ENCODE peak calls at places on chromosomes 4 and X, in four cellular contexts. G is activated gamma-delta T cell treated with anti-CD3 and anti-CD28 coated beads, Interleukin-2, amount 50 U/mL, for 16 hours; V is LHCN-M2; M is naive thymus-derived CD8-positive, alpha-beta T cell. Y is an unnamed sample.
A peak's percentile ranks its signal among the peaks of the same experiment; 100 is the strongest.

GRCh38 chr4:18440527-18441215 is 419.1 kb upstream of the LCORL start:
- DNase-seq in G (no peak), M (no peak), V (no peak), Y (no peak)

GRCh38 chr4:168472920-168473319 is 7.4 kb downstream of the DDX60L start:
- DNase-seq in V (no peak), M (no peak), G (no peak), Y (no peak)

GRCh38 chr4:8912506-8912905 is 40.9 kb upstream of the HMX1 start:
- DNase-seq in M (no peak), V (no peak), G (no peak), Y (no peak)

GRCh38 chrX:41273638-41274037 is 60.3 kb upstream of the DDX3X start:
- DNase-seq in G (no peak), V (peak; percentile 18), M (no peak), Y (no peak)

GRCh38 chrX:18983711-18984380 is at the start of gene PHKA2:
- DNase-seq in V (peak; percentile 45), G (no peak), M (peak; percentile 6), Y (peak; percentile 20)

GRCh38 chrX:14027031-14027430 is 2.7 kb downstream of the GEMIN8 start:
- DNase-seq in M (no peak), V (peak; percentile 14), G (no peak), Y (no peak)

GRCh38 chrX:123918106-123918721 is 43.3 kb upstream of the STAG2 start:
- DNase-seq in M (no peak), G (no peak), V (no peak), Y (no peak)

GRCh38 chrX:116246261-116246660 is 75.7 kb downstream of the AGTR2 start:
- DNase-seq in M (no peak), V (no peak), G (no peak), Y (no peak)

GRCh38 chrX:141220342-141221008 is 21.8 kb downstream of the SPANXC start:
- DNase-seq in V (peak; percentile 76), G (no peak), M (no peak), Y (no peak)

GRCh38 chr4:161393614-161394013 is 770.2 kb downstream of the FSTL5 start:
- DNase-seq in M (no peak), V (no peak), G (no peak), Y (no peak)

GRCh38 chr4:56086073-56086521 is 137.4 kb downstream of the CEP135 start:
- DNase-seq in G (no peak), M (no peak), V (no peak), Y (no peak)

GRCh38 chr4:7324651-7325121 is 110.0 kb downstream of the PSAPL1 start:
- DNase-seq in V (no peak), M (no peak), G (peak; percentile 37), Y (no peak)

GRCh38 chr4:88097301-88097700 is 61.1 kb downstream of the ABCG2 start:
- DNase-seq in M (no peak), G (no peak), V (no peak), Y (no peak)

GRCh38 chrX:12894074-12894691 is 12.2 kb upstream of the TLR8 start:
- DNase-seq in G (peak; percentile 7), V (no peak), M (peak; percentile 13), Y (peak; percentile 12)

Y was measured in activated T-helper 9 cell treated with anti-CD3 and anti-CD28 coated beads, Interleukin-2, amount 50 U/mL, for 16 hours.